ENCODE peak calls at places on chromosome 20, in four cellular contexts. I is H1, X is HCT116, W is K562. L is an unnamed sample.

GRCh38 chr20:54234991-54235390 is 27.1 kb downstream of the PFDN4 start:
- DNase-seq in I (no peak), X (no peak), W (no peak), L (no peak)

GRCh38 chr20:21548390-21549035 is 34.6 kb upstream of the NKX2-2 start:
- DNase-seq in I (no peak), X (no peak), W (no peak), L (no peak)

GRCh38 chr20:35232575-35232974 is 6.1 kb downstream of the MMP24 start:
- DNase-seq in I (no peak), X (no peak), W (no peak), L (no peak)

GRCh38 chr20:23417861-23418260 is 3.4 kb downstream of the NAPB start:
- DNase-seq in I (no peak), X (no peak), W (no peak), L (no peak)

GRCh38 chr20:57659789-57660509 is 39.7 kb upstream of the ZBP1 start:
- DNase-seq in I (no peak), X (no peak), W (no peak), L (no peak)

GRCh38 chr20:3340443-3340842 is 67.0 kb downstream of the DNAAF9 start:
- DNase-seq in I (no peak), X (no peak), W (no peak), L (no peak)

GRCh38 chr20:1330075-1330830 is 1.3 kb upstream of the SDCBP2 start:
- DNase-seq in I (no peak), X (no peak), W (no peak), L (no peak)

GRCh38 chr20:32635764-32636163 is 38.0 kb downstream of the C20orf203 start:
- DNase-seq in I (no peak), X (no peak), W (no peak), L (no peak)

GRCh38 chr20:49851991-49852390 is 39.4 kb downstream of the SLC9A8 start:
- DNase-seq in I (no peak), X (no peak), W (no peak), L (no peak)

GRCh38 chr20:20946122-20946759 is 159.9 kb downstream of the LINC00237 start:
- DNase-seq in I (no peak), X (no peak), W (peak), L (no peak)

GRCh38 chr20:39913274-39913673 is 775.8 kb downstream of the MAFB start:
- DNase-seq in I (no peak), X (no peak), W (no peak), L (no peak)

GRCh38 chr20:3158968-3159431 is 665 bp downstream of the FASTKD5 start:
- DNase-seq in I (no peak), X (no peak), W (peak), L (no peak)

GRCh38 chr20:50305636-50306477 is 115.2 kb downstream of the CEBPB start:
- DNase-seq in I (no peak), X (no peak), W (peak), L (peak)

GRCh38 chr20:24577271-24577909 is 108.0 kb downstream of the SYNDIG1 start:
- DNase-seq in I (no peak), X (no peak), W (no peak), L (no peak)

GRCh38 chr20:35226775-35227681 is 538 bp downstream of the MMP24 start:
- DNase-seq in I (no peak), X (no peak), W (peak), L (peak)

GRCh38 chr20:41138527-41139226 is 1.3 kb downstream of the PLCG1 start:
- DNase-seq in I (no peak), X (no peak), W (no peak), L (no peak)

GRCh38 chr20:1900321-1900791 is 5.1 kb downstream of the SIRPA start:
- DNase-seq in I (peak), X (peak), W (peak), L (peak)

GRCh38 chr20:15703171-15703911 is 869.9 kb downstream of the KIF16B start:
- DNase-seq in I (no peak), X (no peak), W (no peak), L (no peak)

GRCh38 chr20:20499469-20499868 is 131.6 kb downstream of the INSM1 start:
- DNase-seq in I (no peak), X (no peak), W (no peak), L (no peak)

GRCh38 chr20:57493091-57493615 is 31.8 kb downstream of the CTCFL start:
- DNase-seq in I (no peak), X (no peak), W (no peak), L (no peak)

GRCh38 chr20:37816003-37816402 is 86.9 kb upstream of the VSTM2L start:
- DNase-seq in I (no peak), X (no peak), W (no peak), L (no peak)
- TF ChIP-seq JUND in I (no peak), X (no peak), W (no peak), L (no peak)

GRCh38 chr20:59015411-59015810 is 3.8 kb upstream of the TUBB1 start:
- DNase-seq in I (no peak), X (no peak), W (no peak), L (no peak)
- TF ChIP-seq JUND in I (no peak), X (no peak), W (no peak), L (no peak)

GRCh38 chr20:46129955-46130481 is 11.9 kb downstream of the CD40 start:
- DNase-seq in I (no peak), X (no peak), W (no peak), L (no peak)
- TF ChIP-seq JUND in I (no peak), X (no peak), W (no peak), L (no peak)

GRCh38 chr20:63188159-63188442 is 27.8 kb downstream of the YTHDF1 start:
- DNase-seq in I (no peak), X (no peak), W (no peak), L (no peak)

GRCh38 chr20:63187338-63188158 is 28.4 kb downstream of the YTHDF1 start:
- DNase-seq in I (no peak), X (no peak), W (no peak), L (no peak)

GRCh38 chr20:63186084-63186483 is 29.8 kb downstream of the YTHDF1 start:
- DNase-seq in I (no peak), X (no peak), W (no peak), L (no peak)

GRCh38 chr20:63185215-63185796 is 30.6 kb downstream of the YTHDF1 start:
- DNase-seq in I (no peak), X (no peak), W (no peak), L (no peak)

GRCh38 chr20:63186528-63187316 is 29.2 kb downstream of the YTHDF1 start:
- DNase-seq in I (no peak), X (peak), W (no peak), L (no peak)
- TF ChIP-seq JUND in I (no peak), X (no peak), W (no peak), L (no peak)

L was measured in T47D.